ENCODE peak calls at places on chromosomes 11 and 22, in six cellular contexts. V is endodermal cell, M is psoas muscle, I is colonic mucosa, Q is HCT116, B is tibial nerve. U is an unnamed sample. For H3K4me1, the result is how much of the 10 kb centered on the place peaks cover.

GRCh38 chr22:36274547-36274946 is 21.6 kb downstream of the APOL1 start:
- DNase-seq in I (no peak), B (no peak), Q (no peak), M (no peak), V (no peak), U (no peak)

GRCh38 chr11:114799524-114799923 is 121.2 kb downstream of the NXPE2 start:
- DNase-seq in V (peak), Q (no peak), B (no peak), M (no peak), I (no peak), U (no peak)

GRCh38 chr22:24408630-24409029 is 18.8 kb upstream of the ADORA2A start:
- DNase-seq in M (no peak), V (no peak), I (no peak), Q (no peak), B (no peak), U (no peak)

GRCh38 chr11:35174666-35175065 is 35.7 kb downstream of the CD44 start:
- DNase-seq in M (no peak), B (no peak), Q (no peak), V (no peak), I (no peak), U (no peak)

GRCh38 chr11:1826552-1827094 is 8.2 kb upstream of the SYT8 start:
- DNase-seq in B (peak), Q (no peak), M (peak), V (peak), I (peak), U (peak)

GRCh38 chr11:33735426-33736147 is 636 bp downstream of the CD59 start:
- DNase-seq in Q (no peak), I (peak), B (no peak), V (peak), M (no peak), U (peak)

GRCh38 chr22:32407332-32407731 is 4.7 kb downstream of the RTCB start:
- DNase-seq in Q (no peak), I (no peak), V (no peak), B (no peak), M (no peak), U (no peak)

GRCh38 chr11:1484716-1485503 is 1.7 kb downstream of the MOB2 start:
- DNase-seq in B (no peak), M (peak), V (no peak), Q (no peak), I (peak), U (peak)

GRCh38 chr11:45606514-45607024 is 58.9 kb downstream of the CHST1 start:
- DNase-seq in M (no peak), B (no peak), V (peak), Q (no peak), I (no peak), U (no peak)

GRCh38 chr11:72951193-72951592 is 137.0 kb downstream of the ATG16L2 start:
- DNase-seq in B (no peak), V (no peak), I (no peak), M (no peak), Q (no peak), U (no peak)

GRCh38 chr11:41003339-41003992 is 456.0 kb downstream of the LRRC4C start:
- DNase-seq in B (no peak), V (no peak), M (no peak), I (no peak), Q (no peak), U (no peak)

GRCh38 chr11:126277322-126277721 is 5.6 kb upstream of the TIRAP start:
- DNase-seq in V (no peak), B (no peak), Q (no peak), M (no peak), I (no peak), U (no peak)

GRCh38 chr11:22923561-22923960 is 63.3 kb upstream of the CCDC179 start:
- DNase-seq in V (no peak), Q (no peak), B (no peak), M (no peak), I (no peak), U (no peak)

GRCh38 chr22:44025171-44026065 is 1.3 kb downstream of the PARVB start:
- DNase-seq in B (no peak), I (peak), V (no peak), Q (no peak), M (peak), U (peak)

GRCh38 chr22:43275545-43275981 is 67.6 kb downstream of the SCUBE1 start:
- DNase-seq in I (no peak), M (no peak), V (peak), Q (peak), B (no peak), U (no peak)

GRCh38 chr11:98965775-98966174 is 55.0 kb upstream of the CNTN5 start:
- DNase-seq in B (no peak), M (no peak), I (no peak), V (no peak), Q (no peak), U (no peak)

GRCh38 chr11:130420478-130421198 is 7.8 kb downstream of the ADAMTS8 start:
- DNase-seq in B (no peak), V (no peak), Q (no peak), I (no peak), M (no peak), U (no peak)

GRCh38 chr11:8227156-8228152 is 36.2 kb downstream of the LMO1 start:
- DNase-seq in M (no peak), B (no peak), I (no peak), V (no peak), Q (no peak), U (no peak)

GRCh38 chr11:69378303-69379141 is 84.6 kb downstream of the MYEOV start:
- DNase-seq in Q (no peak), M (peak), I (no peak), V (no peak), B (peak), U (no peak)

GRCh38 chr22:44881624-44882023 is 128.2 kb downstream of the PHF21B start:
- DNase-seq in B (no peak), V (peak), I (no peak), M (no peak), Q (no peak), U (no peak)

GRCh38 chr11:62004473-62004872 is 37.0 kb upstream of the FTH1 start:
- DNase-seq in M (peak), Q (no peak), V (no peak), I (no peak), B (no peak), U (peak)

GRCh38 chr11:122758361-122758760 is 79.9 kb upstream of the CRTAM start:
- DNase-seq in Q (no peak), I (no peak), B (no peak), M (no peak), V (no peak), U (no peak)

GRCh38 chr11:69882270-69882608 is 63.0 kb upstream of the FGF3 start:
- DNase-seq in I (no peak), B (no peak), V (no peak), M (no peak), Q (no peak), U (no peak)

GRCh38 chr11:45560935-45561330 is 104.5 kb downstream of the CHST1 start:
- DNase-seq in I (no peak), V (no peak), M (peak), Q (no peak), B (no peak), U (no peak)

GRCh38 chr22:28032896-28033295 is 113.8 kb upstream of the PITPNB start:
- DNase-seq in I (peak), V (peak), M (no peak), B (no peak), Q (no peak), U (no peak)

GRCh38 chr11:63212742-63213141 is 30.7 kb downstream of the SLC22A25 start:
- DNase-seq in V (peak), M (no peak), Q (peak), I (no peak), B (no peak), U (no peak)

GRCh38 chr22:35306350-35306967 is 6.8 kb downstream of the TOM1 start:
- DNase-seq in V (no peak), Q (no peak), M (no peak), B (no peak), I (no peak), U (no peak)

GRCh38 chr11:19978668-19979518 is 181.4 kb downstream of the DBX1 start:
- DNase-seq in V (no peak), I (no peak), Q (peak), B (no peak), M (no peak), U (no peak)

GRCh38 chr11:94581926-94582325 is 14.8 kb downstream of the PIWIL4 start:
- DNase-seq in B (no peak), M (no peak), V (no peak), I (no peak), Q (no peak), U (no peak)

GRCh38 chr11:119148855-119149370 is at the start of gene ABCG4:
- DNase-seq in I (no peak), M (peak), V (no peak), Q (no peak), B (no peak), U (no peak)

GRCh38 chr11:16770016-16770415 is 31.6 kb downstream of the C11orf58 start:
- DNase-seq in I (no peak), V (no peak), B (no peak), M (no peak), Q (no peak), U (no peak)

GRCh38 chr22:33272866-33273265 is 214.7 kb upstream of the SYN3 start:
- DNase-seq in M (no peak), B (no peak), Q (no peak), I (no peak), V (no peak), U (no peak)

GRCh38 chr22:22833059-22833458 is 54.6 kb upstream of the IGLL5 start:
- DNase-seq in M (no peak), Q (no peak), I (no peak), V (no peak), B (no peak), U (no peak)
- TF ChIP-seq CTCF in M (no peak), Q (no peak), I (no peak), V (no peak), B (no peak), U (no peak)

DNA sequence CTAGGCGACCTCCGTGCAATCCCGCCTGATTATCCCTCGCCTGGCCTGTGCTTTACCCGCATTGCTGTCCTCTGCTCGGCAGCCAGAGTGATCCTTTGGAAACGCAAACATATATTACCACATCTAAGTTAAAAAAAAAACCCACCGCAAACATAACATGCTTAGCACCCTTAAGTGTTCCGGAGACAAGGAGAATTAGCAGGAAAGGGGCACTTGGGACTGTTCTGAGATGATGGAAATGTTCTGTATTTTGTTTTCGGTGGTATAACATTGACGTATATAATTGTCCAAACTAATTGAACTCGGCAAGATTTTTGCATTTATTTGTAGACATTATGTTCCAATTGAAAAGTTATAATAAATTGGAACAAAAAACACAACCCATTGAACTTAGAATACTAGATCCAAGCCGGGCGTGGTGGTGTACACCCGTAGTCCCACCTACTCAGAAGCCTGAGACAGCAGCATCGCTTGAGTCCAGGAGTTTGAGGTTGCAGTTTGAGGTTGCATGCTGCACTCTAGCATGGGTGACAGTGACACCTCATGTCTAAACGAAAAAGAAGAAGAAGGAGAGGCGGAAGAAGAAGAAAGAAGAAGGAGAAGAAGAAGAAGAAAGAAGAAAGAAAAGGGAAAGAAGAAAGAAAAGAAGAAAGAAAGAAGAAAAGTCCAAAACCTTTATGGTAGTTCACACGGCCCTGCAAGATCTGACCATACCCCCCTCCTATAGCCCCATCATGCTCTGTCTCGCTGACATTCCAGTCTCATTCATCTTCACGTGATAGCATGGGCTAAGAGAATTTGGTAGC is 604 bp upstream of the POLR3H start:
- DNase-seq in V (no peak), I (no peak), B (no peak), Q (no peak), M (no peak), U (no peak)
- H3K4me3 ChIP-seq in V (peak), I (peak), B (no peak), Q (peak), M (peak), U (peak)

DNA sequence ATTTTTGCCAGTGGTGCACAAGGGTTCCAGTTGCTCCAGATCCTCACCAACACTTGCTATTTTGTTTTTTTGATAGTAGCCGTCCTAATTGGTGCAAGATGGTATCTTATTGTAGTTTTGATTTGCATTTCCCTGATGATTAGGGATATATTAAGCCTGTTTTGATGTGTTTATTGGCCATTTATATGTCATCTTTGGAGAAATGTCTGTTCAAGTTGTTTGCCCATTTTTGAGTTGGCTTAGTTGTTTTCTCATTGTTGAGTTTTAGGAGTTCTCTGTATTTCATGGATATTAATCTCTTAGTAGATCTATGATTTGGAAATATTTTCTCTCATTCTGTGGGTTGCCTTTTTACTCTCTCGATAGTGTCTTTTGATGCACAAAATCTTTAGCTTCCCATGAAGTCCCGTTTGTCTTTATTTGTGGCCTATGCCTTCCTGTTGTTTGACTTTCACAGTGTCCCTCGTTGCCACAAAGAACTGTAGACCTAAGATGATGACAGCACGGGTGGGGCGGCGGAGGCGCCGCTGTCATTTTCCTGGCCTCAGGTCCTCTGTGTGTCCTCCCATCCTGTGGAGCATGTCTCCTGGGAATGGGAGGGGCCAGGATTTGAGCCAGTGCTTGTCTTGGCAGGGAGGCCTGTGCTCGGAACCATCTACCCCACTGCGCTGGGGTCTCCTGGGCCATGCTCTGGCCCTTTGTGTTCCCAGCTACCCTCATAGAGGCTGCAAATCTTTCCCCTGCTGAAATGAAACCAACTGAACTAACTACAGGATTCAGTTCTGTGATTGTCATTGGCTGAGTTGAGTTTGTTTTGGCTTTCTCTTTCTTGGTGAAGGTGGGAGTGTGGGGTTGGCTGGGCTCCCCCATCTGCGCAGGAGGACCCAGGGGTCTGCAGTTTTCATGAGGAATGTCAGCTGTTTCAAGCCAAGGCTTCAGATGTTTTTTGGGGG is 33.7 kb downstream of the LRP5 start:
- DNase-seq in M (peak), Q (no peak), V (no peak), B (no peak), I (no peak), U (no peak)
- H3K4me1 ChIP-seq in M (under half), Q (under half), V (under half), B (under half), I (under half), U (half or more)

DNA sequence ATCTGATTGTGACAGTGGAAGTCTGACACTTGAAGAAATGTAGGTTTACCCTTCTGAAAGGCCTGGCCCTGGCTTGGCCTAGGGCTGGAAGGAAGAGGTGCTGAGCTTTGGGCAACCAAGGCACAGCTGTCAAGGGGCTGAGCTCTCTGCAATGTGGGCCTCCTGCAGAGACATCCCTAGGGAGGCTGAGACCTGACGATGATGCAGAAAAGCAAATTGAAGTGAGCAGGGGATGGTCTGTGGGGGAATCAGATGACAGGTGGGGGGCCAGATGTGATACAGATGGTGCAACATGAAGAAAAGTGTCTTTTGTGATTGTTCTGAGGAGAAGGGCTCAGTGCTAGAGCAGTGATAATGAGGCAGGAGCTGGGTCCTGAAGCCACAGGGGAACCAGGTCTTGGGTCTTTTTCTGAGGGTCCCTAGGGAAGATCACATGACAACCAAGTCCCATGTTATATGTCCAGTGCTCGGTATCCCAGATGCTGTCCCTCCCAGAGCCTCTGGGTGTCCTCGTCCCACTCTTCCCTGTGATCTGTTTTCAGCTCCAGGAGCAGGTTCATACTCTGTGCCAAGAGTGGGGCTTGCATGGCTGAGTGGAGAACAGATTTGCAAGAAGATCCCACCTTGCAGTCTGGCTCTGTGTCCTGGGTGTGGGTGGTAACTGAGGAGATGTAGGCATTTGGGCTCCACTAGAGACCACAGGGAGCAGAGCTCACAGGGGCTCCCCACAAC is 79.9 kb upstream of the VPREB1 start:
- DNase-seq in V (no peak), Q (no peak), I (no peak), B (no peak), M (no peak), U (no peak)
- TF ChIP-seq CTCF in V (peak), Q (no peak), I (no peak), B (no peak), M (no peak), U (no peak)

DNA sequence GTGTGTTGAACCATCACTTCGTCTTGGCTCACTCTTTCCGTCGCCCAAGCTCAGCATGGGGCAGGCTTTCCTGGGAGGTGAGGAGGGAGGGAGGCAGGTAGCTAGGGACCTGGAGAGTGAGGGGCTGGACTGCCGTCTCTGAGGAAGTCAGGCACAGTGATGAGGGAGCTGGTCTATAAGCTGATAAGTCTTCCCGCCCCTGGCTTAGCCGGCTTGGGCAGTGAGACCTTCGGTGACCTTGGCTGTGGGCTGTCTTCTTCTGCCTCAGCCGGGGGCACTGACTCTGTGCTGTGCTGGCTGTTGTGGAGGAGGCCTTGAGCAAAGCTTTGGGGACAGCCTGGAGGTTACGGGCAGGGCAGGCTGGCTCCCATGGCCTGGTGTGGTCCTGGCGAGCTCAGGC is 18.7 kb downstream of the GNAZ start:
- DNase-seq in V (no peak), Q (no peak), B (no peak), I (no peak), M (no peak), U (no peak)
- H3K4me3 ChIP-seq in V (no peak), Q (no peak), B (no peak), I (no peak), M (no peak), U (no peak)